ENCODE peak calls at places on chromosomes 7 and 10, in nine cellular contexts. A is AG04450, U is endothelial cell, S is PC-9, W is hepatocyte, M is GM12865, V is MCF 10A, O is AG09309, D is MM.1S. H is an unnamed sample.

GRCh38 chr7:43591551-43592180 is 8.8 kb downstream of the STK17A start:
- DNase-seq in O (no peak), A (no peak), D (no peak), U (no peak), V (peak; percentile 72), S (no peak), M (peak; percentile 62), W (no peak), H (no peak)

GRCh38 chr10:72219229-72219814 is 3.2 kb upstream of the ASCC1 start:
- DNase-seq in A (no peak), S (no peak), D (no peak), W (no peak), O (no peak), U (no peak), M (no peak), V (no peak), H (no peak)

GRCh38 chr10:132502544-132503300 is 34.9 kb upstream of the INPP5A start:
- DNase-seq in W (no peak), S (no peak), U (no peak), A (no peak), O (no peak), M (no peak), V (no peak), D (no peak), H (no peak)

GRCh38 chr7:157495177-157495553 is 158.4 kb downstream of the DNAJB6 start:
- DNase-seq in A (no peak), O (no peak), W (no peak), D (no peak), U (no peak), V (no peak), M (peak; percentile 51), S (no peak), H (no peak)

GRCh38 chr10:126283307-126283706 is 105.0 kb downstream of the ADAM12 start:
- DNase-seq in D (no peak), M (no peak), U (no peak), V (no peak), W (no peak), O (no peak), S (no peak), A (no peak), H (no peak)

GRCh38 chr7:133601607-133602006 is 348.7 kb downstream of the EXOC4 start:
- DNase-seq in O (no peak), D (peak; percentile 52), S (no peak), M (no peak), V (no peak), A (no peak), W (no peak), U (no peak), H (no peak)

GRCh38 chr10:49141541-49142332 is 7.9 kb upstream of the FAM170B start:
- DNase-seq in V (no peak), S (no peak), W (no peak), O (no peak), D (no peak), M (no peak), A (no peak), U (no peak), H (no peak)

GRCh38 chr7:5431485-5432118 is 8.0 kb upstream of the TNRC18 start:
- DNase-seq in D (no peak), U (no peak), A (no peak), M (no peak), W (no peak), S (no peak), O (no peak), V (no peak), H (no peak)

GRCh38 chr7:43834463-43835251 is 34.7 kb downstream of the MRPS24 start:
- DNase-seq in A (no peak), D (peak; percentile 73), M (peak; percentile 87), W (no peak), V (peak; percentile 18), O (no peak), S (no peak), U (no peak), H (no peak)

GRCh38 chr7:30659312-30659711 is 22.9 kb downstream of the CRHR2 start:
- DNase-seq in S (no peak), A (no peak), O (no peak), W (no peak), V (peak; percentile 18), M (no peak), U (no peak), D (no peak), H (no peak)

GRCh38 chr10:33273295-33274002 is 61.0 kb downstream of the NRP1 start:
- DNase-seq in M (no peak), D (no peak), V (peak; percentile 98), U (no peak), A (peak; percentile 88), S (peak; percentile 95), W (peak; percentile 42), O (peak; percentile 99), H (peak; percentile 84)

GRCh38 chr10:52212802-52213510 is 101.1 kb upstream of the DKK1 start:
- DNase-seq in S (no peak), D (no peak), W (no peak), U (no peak), M (no peak), O (no peak), V (no peak), A (no peak), H (no peak)

GRCh38 chr7:149510248-149510647 is 12.6 kb upstream of the ZNF746 start:
- DNase-seq in S (no peak), O (no peak), V (no peak), W (no peak), D (no peak), U (no peak), M (no peak), A (no peak), H (no peak)

GRCh38 chr7:32150589-32150988 is 80.4 kb upstream of the PDE1C start:
- DNase-seq in V (no peak), O (no peak), S (no peak), M (no peak), W (no peak), U (no peak), D (no peak), A (no peak), H (no peak)

DNA sequence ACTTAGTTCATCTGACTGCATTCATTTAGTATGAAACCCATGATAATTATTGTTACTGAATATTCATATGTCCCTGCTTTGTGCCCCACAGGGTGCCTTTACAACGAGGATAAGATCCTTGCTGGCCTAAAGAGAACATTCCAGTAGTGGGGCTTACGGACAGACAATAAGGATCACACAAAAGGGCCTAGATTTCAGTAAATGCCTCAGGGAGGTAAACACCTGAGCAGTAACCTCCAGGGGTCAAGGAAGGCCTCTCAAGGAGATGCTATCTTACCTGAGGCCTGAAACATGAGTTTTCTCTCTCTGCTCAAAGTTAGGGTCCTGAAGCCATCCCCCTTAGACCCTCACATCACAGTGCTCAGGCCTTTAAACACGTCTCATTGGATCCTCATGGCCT is 228.7 kb downstream of the TCF7L2 start:
- DNase-seq in M (no peak), A (no peak), O (no peak), U (no peak), D (no peak), V (no peak), S (no peak), W (no peak), H (no peak)
- TF ChIP-seq CTCF in M (no peak), A (no peak), O (no peak), U (no peak), D (no peak), V (no peak), S (no peak), W (no peak), H (no peak)

DNA sequence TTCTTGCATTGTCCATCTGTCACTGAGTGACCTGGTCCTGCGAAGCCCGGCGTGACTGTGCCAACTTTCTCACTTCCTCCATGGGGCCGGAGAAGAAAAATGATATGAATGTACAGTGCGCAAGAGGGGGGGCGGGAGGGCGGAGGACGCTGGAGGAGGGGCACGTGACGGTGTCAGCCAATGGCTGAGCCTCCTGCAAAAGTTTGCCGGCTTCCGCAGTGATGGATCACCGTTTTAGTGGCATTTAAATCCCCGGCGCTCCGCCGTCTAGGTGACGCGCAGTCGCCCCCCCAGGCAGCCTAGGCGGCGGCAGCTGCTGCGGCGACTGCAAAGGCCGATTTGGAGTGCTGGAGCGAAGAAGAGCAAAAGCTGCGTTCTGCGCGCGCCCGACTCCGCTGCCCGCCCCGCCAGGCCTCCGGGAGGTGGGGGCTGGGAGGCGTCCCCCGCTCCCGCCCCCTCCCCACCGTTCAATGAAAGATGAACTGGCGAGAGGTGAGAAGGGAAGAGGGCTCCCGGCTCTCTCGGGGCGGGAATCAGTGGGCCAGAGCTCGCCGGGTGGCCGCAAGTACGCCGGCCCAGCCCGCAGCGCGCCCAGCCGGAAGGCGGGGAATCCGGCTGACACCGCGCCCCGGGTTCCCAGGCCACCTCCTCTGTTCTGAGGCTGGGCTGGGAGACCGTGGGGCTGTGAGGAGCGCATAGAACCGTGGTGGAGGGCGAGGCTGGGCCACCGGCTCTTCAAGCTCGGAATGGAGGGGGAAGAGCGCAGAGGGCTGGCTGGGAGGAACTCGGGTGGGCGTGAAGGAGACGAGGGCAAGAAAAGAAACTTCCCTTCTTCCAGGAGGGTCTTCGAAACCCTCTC is at the start of gene HOXA1:
- DNase-seq in V (peak; percentile 93), S (no peak), D (peak; percentile 75), A (peak; percentile 90), M (peak; percentile 94), W (peak; percentile 86), U (peak; percentile 66), O (peak; percentile 62), H (no peak)
- TF ChIP-seq CTCF in V (no peak), S (no peak), D (no peak), A (no peak), M (no peak), W (no peak), U (no peak), O (no peak), H (no peak)

DNA sequence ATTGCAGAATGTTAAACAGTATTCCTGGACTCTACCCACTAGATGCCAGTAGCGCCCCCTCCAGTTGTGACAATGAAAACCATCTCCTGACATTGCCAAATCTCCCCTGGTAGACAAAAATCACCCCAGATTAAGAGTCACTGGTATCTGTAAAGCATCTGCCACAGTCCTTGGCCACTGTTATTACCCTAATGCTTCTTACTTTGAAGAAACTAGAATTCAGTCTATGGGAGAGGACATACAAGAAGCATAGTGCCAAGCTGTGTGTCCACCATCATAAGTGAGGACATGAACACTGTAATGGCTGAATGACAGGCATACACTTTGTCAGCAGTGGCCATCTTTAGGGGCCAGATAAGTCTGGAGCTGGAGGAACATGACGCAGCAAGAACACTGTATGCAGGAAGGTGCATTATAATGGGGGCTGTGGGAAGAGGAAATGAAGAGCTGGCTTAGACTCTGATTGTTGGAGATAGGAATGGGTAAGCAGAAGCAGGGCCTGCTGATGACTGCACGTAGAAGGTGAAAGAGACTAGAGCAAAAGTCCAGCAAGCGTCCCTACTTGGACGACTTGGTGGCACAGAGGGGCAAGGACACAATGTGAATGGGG is 32.5 kb downstream of the CBX3 start:
- DNase-seq in D (no peak), A (no peak), O (no peak), M (no peak), S (no peak), V (no peak), U (no peak), W (no peak), H (no peak)
- TF ChIP-seq CTCF in D (peak; percentile 3), A (no peak), O (no peak), M (no peak), S (no peak), V (no peak), U (no peak), W (no peak), H (no peak)

DNA sequence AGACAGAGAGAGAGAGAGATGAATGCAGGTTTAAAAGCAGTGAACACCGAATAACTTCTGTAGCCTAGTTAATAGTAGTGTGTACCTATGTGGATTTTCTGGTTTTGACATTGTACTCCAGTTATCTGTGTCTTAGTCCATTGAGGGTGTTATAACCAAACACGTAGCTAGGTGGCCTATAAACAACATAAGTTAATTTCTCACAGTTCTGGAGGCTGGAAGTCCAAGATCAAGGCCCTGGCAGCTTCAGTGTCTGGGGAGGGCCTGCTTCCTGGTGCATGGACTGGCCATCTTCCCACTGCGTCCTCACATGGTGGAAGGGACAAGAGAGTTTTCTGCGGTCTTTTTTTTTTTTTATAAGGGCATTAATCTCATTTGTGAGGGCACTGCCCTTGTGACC is 23.5 kb downstream of the AOC1 start:
- DNase-seq in U (no peak), W (no peak), S (no peak), O (no peak), M (no peak), A (no peak), V (peak; percentile 14), D (peak; percentile 40), H (no peak)
- TF ChIP-seq CTCF in U (no peak), W (no peak), S (peak; percentile 42), O (no peak), M (peak; percentile 24), A (peak; percentile 5), V (no peak), D (peak; percentile 33), H (peak; percentile 11)